ENCODE peak calls at places on chromosomes 5 and 9, in four cellular contexts. G, V, J and R are unnamed samples.

GRCh38 chr9:124835026-124835501 is 18.2 kb upstream of the WDR38 start:
- DNase-seq in G (no peak), J (no peak), V (no peak), R (no peak)

GRCh38 chr9:93652604-93653592 is 76.5 kb downstream of the PHF2 start:
- DNase-seq in J (no peak), V (no peak), G (no peak), R (no peak)

GRCh38 chr9:22005083-22005699 is 3.9 kb downstream of the CDKN2B start:
- DNase-seq in G (peak; percentile 40), J (no peak), V (no peak), R (no peak)

GRCh38 chr5:174831985-174832384 is 107.6 kb downstream of the MSX2 start:
- DNase-seq in J (no peak), G (no peak), V (no peak), R (no peak)

GRCh38 chr5:157942595-157942994 is 83.7 kb upstream of the CLINT1 start:
- DNase-seq in G (no peak), J (no peak), V (no peak), R (no peak)

GRCh38 chr5:153885166-153885565 is 153.5 kb downstream of the FAM114A2 start:
- DNase-seq in G (no peak), V (no peak), J (no peak), R (no peak)

GRCh38 chr9:136050706-136051567 is 44.2 kb downstream of the NACC2 start:
- DNase-seq in V (no peak), J (no peak), G (no peak), R (peak; percentile 30)

GRCh38 chr5:68548959-68549676 is 333.6 kb downstream of the PIK3R1 start:
- DNase-seq in J (no peak), G (no peak), V (no peak), R (no peak)

GRCh38 chr5:60177596-60177995 is 284.1 kb upstream of the PDE4D start:
- DNase-seq in V (no peak), G (no peak), J (no peak), R (no peak)

GRCh38 chr9:77099388-77099787 is 77.9 kb upstream of the VPS13A start:
- DNase-seq in V (no peak), J (no peak), G (no peak), R (no peak)

GRCh38 chr9:35683323-35683722 is 6.4 kb downstream of the TPM2 start:
- DNase-seq in V (no peak), G (no peak), J (no peak), R (no peak)
- TF ChIP-seq POLR2AphosphoS5 in V (no peak), G (no peak), J (no peak), R (no peak)

GRCh38 chr5:172160506-172160905 is 27.5 kb downstream of the STK10 start:
- DNase-seq in V (no peak), J (no peak), G (no peak), R (no peak)

GRCh38 chr5:172153695-172154094 is 34.3 kb downstream of the STK10 start:
- DNase-seq in G (no peak), V (no peak), J (no peak), R (no peak)

GRCh38 chr5:172159016-172159415 is 29.0 kb downstream of the STK10 start:
- DNase-seq in J (no peak), V (no peak), G (no peak), R (no peak)

GRCh38 chr5:172151661-172152210 is 36.3 kb downstream of the STK10 start:
- DNase-seq in J (no peak), V (no peak), G (no peak), R (no peak)

GRCh38 chr5:172156541-172156994 is 31.5 kb downstream of the STK10 start:
- DNase-seq in J (no peak), G (no peak), V (no peak), R (no peak)
- TF ChIP-seq SPI1 in J (no peak), G (no peak), V (no peak), R (no peak)

GRCh38 chr9:98080780-98081179 is 24.2 kb downstream of the NANS start:
- DNase-seq in J (no peak), G (no peak), V (no peak), R (no peak)
- TF ChIP-seq POLR2AphosphoS5 in J (no peak), G (no peak), V (no peak), R (no peak)

GRCh38 chr5:176542135-176542595 is 5.0 kb upstream of the RNF44 start:
- DNase-seq in G (peak; percentile 70), V (no peak), J (peak; percentile 63), R (no peak)

GRCh38 chr5:176538985-176539384 is 1.8 kb upstream of the RNF44 start:
- DNase-seq in J (no peak), V (no peak), G (no peak), R (no peak)

GRCh38 chr5:176541338-176542134 is 4.3 kb upstream of the RNF44 start:
- DNase-seq in V (no peak), G (peak; percentile 93), J (peak; percentile 52), R (no peak)

GRCh38 chr5:176540956-176541337 is 3.7 kb upstream of the RNF44 start:
- DNase-seq in G (no peak), V (no peak), J (no peak), R (no peak)

GRCh38 chr5:176540476-176540899 is 3.3 kb upstream of the RNF44 start:
- DNase-seq in G (no peak), V (no peak), J (no peak), R (no peak)
- TF ChIP-seq SPI1 in G (no peak), V (no peak), J (no peak), R (no peak)

GRCh38 chr9:96020822-96021615 is 145.5 kb downstream of the ERCC6L2 start:
- DNase-seq in G (peak; percentile 48), J (no peak), V (no peak), R (no peak)

GRCh38 chr9:96020300-96020821 is 144.9 kb downstream of the ERCC6L2 start:
- DNase-seq in G (no peak), J (no peak), V (no peak), R (no peak)

GRCh38 chr9:96021616-96022444 is 146.3 kb downstream of the ERCC6L2 start:
- DNase-seq in V (no peak), G (no peak), J (no peak), R (no peak)

GRCh38 chr9:96025995-96026572 is 150.6 kb downstream of the ERCC6L2 start:
- DNase-seq in V (no peak), J (peak; percentile 60), G (no peak), R (no peak)

DNA sequence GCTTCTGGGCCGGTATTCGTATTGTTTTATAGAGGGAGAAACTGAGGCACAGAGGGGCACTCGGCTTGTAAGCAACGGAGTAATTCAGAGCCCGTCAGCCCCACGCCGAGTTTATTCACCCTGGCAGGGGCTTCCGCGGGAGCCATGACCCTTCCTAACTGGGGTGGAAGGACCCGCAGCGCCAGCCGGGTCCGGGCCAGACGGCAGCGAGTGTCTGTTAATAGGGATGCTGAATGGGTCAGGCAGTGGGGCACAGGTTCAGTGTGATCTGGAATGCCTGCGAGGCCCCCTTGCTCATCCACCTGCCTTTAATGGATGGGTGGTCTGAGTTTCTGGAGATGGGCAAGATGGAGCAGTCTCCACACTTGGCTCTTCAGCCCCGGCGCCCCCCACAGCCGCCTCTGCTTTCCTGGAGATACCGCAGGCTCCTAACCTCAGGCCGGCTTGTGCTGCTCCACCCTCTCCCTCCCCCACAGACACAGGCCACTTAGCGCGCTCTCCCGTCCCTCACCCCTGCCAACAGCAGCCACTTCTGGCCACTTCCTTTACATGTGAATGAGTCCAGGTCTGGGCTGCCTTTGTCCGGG is 147.0 kb downstream of the ERCC6L2 start:
- DNase-seq in V (no peak), G (peak; percentile 26), J (peak; percentile 70), R (no peak)
- TF ChIP-seq POLR2AphosphoS5 in V (no peak), G (no peak), J (no peak), R (no peak)

DNA sequence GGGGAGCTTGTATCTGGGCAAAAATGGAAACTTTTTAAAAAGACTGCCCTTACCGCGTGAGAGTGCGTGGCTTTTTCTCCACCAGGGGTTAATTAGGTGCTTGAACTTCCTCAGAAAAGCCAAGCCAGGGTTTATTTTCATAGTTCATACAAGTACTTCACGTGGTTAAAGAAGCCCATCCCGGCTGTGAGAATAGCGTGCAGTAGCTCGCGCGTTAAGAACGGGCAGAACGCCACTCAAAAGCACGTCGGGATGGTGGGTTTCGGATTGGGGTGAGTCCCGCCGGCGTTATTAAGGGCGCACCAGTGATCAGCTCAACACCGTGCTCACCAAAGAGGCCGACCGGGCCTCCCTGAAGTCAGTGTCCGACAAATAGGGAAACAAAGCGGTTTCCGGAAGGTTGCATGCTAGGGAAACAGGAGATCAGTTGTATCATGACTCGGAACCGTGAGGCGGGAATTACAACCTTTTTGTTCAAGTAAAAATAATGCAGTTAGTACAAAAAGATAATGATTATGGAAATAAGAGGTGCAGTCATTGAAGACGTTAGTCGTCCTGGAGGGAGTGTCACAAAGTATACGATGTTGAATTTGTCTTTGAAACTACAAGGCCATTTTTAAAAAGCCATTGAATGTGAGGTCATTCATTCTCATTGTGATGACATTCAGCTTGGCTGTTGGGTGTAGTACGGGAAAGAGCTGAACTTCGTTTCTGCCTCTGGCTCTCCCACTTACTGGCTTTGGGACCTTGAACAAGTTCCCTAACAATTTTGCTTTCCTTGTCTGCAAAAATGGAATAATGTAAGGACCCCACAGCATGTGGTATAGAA is 941 bp downstream of the SETD9 start:
- DNase-seq in J (no peak), G (peak; percentile 57), V (no peak), R (no peak)
- TF ChIP-seq SPI1 in J (no peak), G (no peak), V (no peak), R (no peak)

GRCh38 chr9:3239240-3239639 is 286.6 kb downstream of the RFX3 start:
- DNase-seq in G (no peak), J (no peak), V (no peak), R (no peak)
- TF ChIP-seq POLR2AphosphoS5 in G (no peak), J (no peak), V (no peak), R (no peak)

GRCh38 chr5:37831821-37832524 is 7.9 kb downstream of the GDNF start:
- DNase-seq in J (no peak), V (no peak), G (no peak), R (no peak)
- TF ChIP-seq SPI1 in J (no peak), V (no peak), G (no peak), R (no peak)

DNA sequence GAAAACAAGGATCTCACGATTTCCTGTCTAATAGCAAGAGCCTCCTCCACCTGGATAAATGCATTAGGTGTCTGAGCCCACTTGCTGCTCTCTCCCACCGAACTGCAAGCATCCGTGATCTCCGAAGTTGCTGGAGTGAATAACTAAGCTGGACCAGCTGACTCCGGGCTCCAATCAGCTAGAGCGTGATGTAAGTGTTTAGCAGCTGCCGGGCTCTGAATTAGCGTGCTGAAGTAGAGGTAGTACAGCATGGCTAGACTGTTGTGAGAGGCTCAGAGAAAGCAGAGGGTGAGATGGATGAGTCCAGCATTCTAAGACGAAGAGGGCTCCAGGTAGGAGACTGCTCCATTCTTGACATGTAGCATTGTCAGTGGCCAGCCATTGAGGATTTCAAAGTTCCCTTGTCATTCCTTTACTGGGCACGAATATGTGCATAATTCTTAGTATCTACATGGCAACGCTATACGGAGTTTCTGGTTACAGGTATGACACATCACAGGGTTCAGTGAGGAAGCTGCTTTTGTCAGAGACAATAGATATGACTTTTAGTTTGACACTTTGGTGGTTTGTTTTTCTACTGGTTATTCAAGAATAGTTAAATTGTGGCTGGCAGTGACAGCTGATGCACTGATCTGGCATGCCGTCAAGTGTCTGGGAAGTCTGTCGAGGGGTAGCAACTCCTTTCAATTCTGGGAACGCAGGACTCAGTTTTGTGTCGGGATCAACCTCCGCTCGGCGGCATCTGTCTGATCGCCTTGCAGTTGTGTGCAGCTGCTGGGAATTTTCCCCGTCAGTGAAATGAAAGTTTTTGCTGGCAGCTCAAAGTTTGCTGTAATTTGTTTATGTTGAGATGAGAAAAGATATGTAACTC is 232.6 kb downstream of the MAST4 start:
- DNase-seq in G (no peak), V (no peak), J (no peak), R (no peak)
- TF ChIP-seq POLR2AphosphoS5 in G (no peak), V (no peak), J (no peak), R (no peak)